ENCODE peak calls at places on chromosomes 11 and 22, in seven cellular contexts. N, J, B, L, V, W and G are unnamed samples.

GRCh38 chr11:118171274-118172062 is 5.0 kb downstream of the SCN2B start:
- DNase-seq in N (peak), J (peak), B (peak), L (peak), V (peak), W (peak), G (peak)

GRCh38 chr22:27542602-27543001 is 259.0 kb downstream of the MN1 start:
- DNase-seq in N (no peak), J (no peak), B (no peak), L (no peak), V (no peak), W (no peak), G (no peak)

GRCh38 chr11:115941481-115941993 is 437.3 kb upstream of the CADM1 start:
- DNase-seq in N (peak), J (no peak), B (no peak), L (no peak), V (no peak), W (no peak), G (no peak)

GRCh38 chr11:106344392-106344791 is 266.9 kb downstream of the AASDHPPT start:
- DNase-seq in N (no peak), J (no peak), B (no peak), L (no peak), V (no peak), W (no peak), G (no peak)

GRCh38 chr11:3183523-3183922 is 18.4 kb upstream of the OSBPL5 start:
- DNase-seq in N (no peak), J (no peak), B (no peak), L (no peak), V (no peak), W (no peak), G (no peak)

GRCh38 chr11:119650251-119650650 is 78.7 kb downstream of the NECTIN1 start:
- DNase-seq in N (no peak), J (no peak), B (no peak), L (no peak), V (no peak), W (no peak), G (no peak)

GRCh38 chr22:29048822-29049654 is 12.6 kb downstream of the C22orf31 start:
- DNase-seq in N (no peak), J (no peak), B (no peak), L (no peak), V (no peak), W (no peak), G (no peak)

GRCh38 chr11:115219378-115219777 is 284.8 kb downstream of the CADM1 start:
- DNase-seq in N (no peak), J (no peak), B (no peak), L (no peak), V (no peak), W (no peak), G (no peak)

GRCh38 chr11:83691387-83692088 is 405.4 kb upstream of the CCDC90B start:
- DNase-seq in N (no peak), J (no peak), B (no peak), L (no peak), V (no peak), W (no peak), G (no peak)

GRCh38 chr11:2803186-2804057 is 82.2 kb downstream of the CDKN1C start:
- DNase-seq in N (no peak), J (no peak), B (no peak), L (no peak), V (no peak), W (no peak), G (no peak)

GRCh38 chr11:10592331-10592730 is 23.9 kb upstream of the LYVE1 start:
- DNase-seq in N (no peak), J (no peak), B (no peak), L (no peak), V (no peak), W (no peak), G (peak)

GRCh38 chr11:6216501-6216900 is 11.1 kb downstream of the C11orf42 start:
- DNase-seq in N (no peak), J (no peak), B (no peak), L (no peak), V (no peak), W (no peak), G (no peak)

GRCh38 chr22:37968452-37969251 is 15.2 kb downstream of the POLR2F start:
- DNase-seq in N (no peak), J (no peak), B (no peak), L (no peak), V (no peak), W (no peak), G (no peak)

GRCh38 chr11:26285593-26285992 is 46.3 kb upstream of the ANO3 start:
- DNase-seq in N (no peak), J (no peak), B (no peak), L (no peak), V (no peak), W (no peak), G (no peak)

GRCh38 chr22:37610480-37611148 is 2.0 kb downstream of the GGA1 start:
- DNase-seq in N (no peak), J (no peak), B (no peak), L (no peak), V (no peak), W (no peak), G (no peak)